ENCODE peak calls at places on chromosomes 12 and 14, in five cellular contexts. Y is thoracic aorta, X is heart left ventricle, P is right cardiac atrium, Z is dorsolateral prefrontal cortex. H is an unnamed sample.

GRCh38 chr12:25328082-25328712 is 77.5 kb upstream of the KRAS start:
- DNase-seq in Y (no peak), X (no peak), P (no peak), Z (no peak), H (no peak)

GRCh38 chr12:107847430-107847829 is 72.9 kb downstream of the ASCL4 start:
- DNase-seq in Y (no peak), X (no peak), P (no peak), Z (no peak), H (no peak)

GRCh38 chr14:61347771-61348443 is 26.5 kb downstream of the PRKCH start:
- DNase-seq in Y (no peak), X (no peak), P (no peak), Z (no peak), H (no peak)

GRCh38 chr12:92107621-92108131 is 38.0 kb downstream of the BTG1 start:
- DNase-seq in Y (no peak), X (no peak), P (no peak), Z (no peak), H (no peak)

GRCh38 chr12:44654641-44655625 is 221.2 kb downstream of the NELL2 start:
- DNase-seq in Y (no peak), X (no peak), P (peak; percentile 23), Z (no peak), H (no peak)

GRCh38 chr12:56635539-56636117 is 5.5 kb upstream of the BAZ2A start:
- DNase-seq in Y (no peak), X (no peak), P (no peak), Z (no peak), H (no peak)

GRCh38 chr12:87813476-87814234 is 215.5 kb downstream of the C12orf50 start:
- DNase-seq in Y (no peak), X (no peak), P (no peak), Z (no peak), H (no peak)

GRCh38 chr14:20429801-20430669 is 5.9 kb downstream of the KLHL33 start:
- DNase-seq in Y (no peak), X (peak; percentile 18), P (no peak), Z (no peak), H (no peak)

GRCh38 chr12:109910969-109911348 is 10.9 kb downstream of the TCHP start:
- DNase-seq in Y (no peak), X (no peak), P (no peak), Z (no peak), H (no peak)

GRCh38 chr12:19301223-19301622 is 138.1 kb upstream of the AEBP2 start:
- DNase-seq in Y (no peak), X (no peak), P (no peak), Z (no peak), H (no peak)

GRCh38 chr12:68831751-68832503 is 23.9 kb downstream of the MDM2 start:
- DNase-seq in Y (no peak), X (no peak), P (no peak), Z (no peak), H (no peak)

GRCh38 chr14:71688576-71688975 is 243.7 kb upstream of the RGS6 start:
- DNase-seq in Y (no peak), X (no peak), P (no peak), Z (no peak), H (no peak)

GRCh38 chr12:100138048-100138907 is 4.4 kb downstream of the BLTP3B start:
- DNase-seq in Y (no peak), X (no peak), P (no peak), Z (no peak), H (no peak)

GRCh38 chr12:61993734-61994345 is 266.4 kb upstream of the USP15 start:
- DNase-seq in Y (no peak), X (no peak), P (no peak), Z (no peak), H (peak; percentile 32)

GRCh38 chr14:64186231-64187129 is 107.7 kb downstream of the ESR2 start:
- DNase-seq in Y (no peak), X (no peak), P (no peak), Z (no peak), H (no peak)

GRCh38 chr12:111590552-111590951 is 8.6 kb downstream of the ATXN2 start:
- DNase-seq in Y (no peak), X (no peak), P (no peak), Z (no peak), H (no peak)

GRCh38 chr12:27284751-27285150 is 40.7 kb downstream of the STK38L start:
- DNase-seq in Y (no peak), X (no peak), P (no peak), Z (no peak), H (no peak)

GRCh38 chr12:122182887-122183587 is at the start of gene LRRC43:
- DNase-seq in Y (no peak), X (no peak), P (peak; percentile 78), Z (no peak), H (peak; percentile 50)

GRCh38 chr14:72741836-72742681 is 151.8 kb downstream of the DPF3 start:
- DNase-seq in Y (no peak), X (no peak), P (no peak), Z (no peak), H (no peak)

GRCh38 chr12:56602239-56602638 is 27.9 kb downstream of the BAZ2A start:
- DNase-seq in Y (no peak), X (no peak), P (no peak), Z (no peak), H (no peak)

GRCh38 chr12:95859344-95859816 is 628 bp downstream of the SNRPF start:
- DNase-seq in Y (no peak), X (no peak), P (no peak), Z (no peak), H (no peak)

GRCh38 chr12:84150226-84150625 is 762.4 kb downstream of the SLC6A15 start:
- DNase-seq in Y (no peak), X (no peak), P (no peak), Z (no peak), H (no peak)

GRCh38 chr12:85823436-85824179 is 12.6 kb downstream of the RASSF9 start:
- DNase-seq in Y (no peak), X (no peak), P (no peak), Z (no peak), H (no peak)

GRCh38 chr12:41073633-41074576 is 114.2 kb upstream of the PDZRN4 start:
- DNase-seq in Y (no peak), X (no peak), P (no peak), Z (no peak), H (no peak)

GRCh38 chr14:69263364-69263763 is 3.4 kb downstream of the GALNT16 start:
- DNase-seq in Y (peak; percentile 75), X (peak; percentile 60), P (peak; percentile 89), Z (no peak), H (no peak)

GRCh38 chr12:16437281-16437816 is 89.9 kb downstream of the MGST1 start:
- DNase-seq in Y (no peak), X (no peak), P (no peak), Z (no peak), H (no peak)

GRCh38 chr14:75220097-75220496 is 43.7 kb upstream of the TMED10 start:
- DNase-seq in Y (no peak), X (no peak), P (no peak), Z (no peak), H (no peak)

GRCh38 chr14:29282169-29282568 is 515.6 kb downstream of the FOXG1 start:
- DNase-seq in Y (no peak), X (no peak), P (no peak), Z (no peak), H (no peak)

GRCh38 chr12:38905480-38906351 is at the start of gene CPNE8:
- DNase-seq in Y (peak; percentile 67), X (peak; percentile 86), P (peak; percentile 95), Z (peak; percentile 37), H (no peak)

GRCh38 chr14:21498540-21499526 is 12.3 kb downstream of the METTL3 start:
- DNase-seq in Y (no peak), X (no peak), P (no peak), Z (no peak), H (peak; percentile 37)

GRCh38 chr14:23137221-23138172 is 18.4 kb upstream of the CEBPE start:
- DNase-seq in Y (no peak), X (no peak), P (no peak), Z (no peak), H (no peak)

GRCh38 chr12:100461330-100461973 is 12.2 kb upstream of the NR1H4 start:
- DNase-seq in Y (no peak), X (no peak), P (no peak), Z (no peak), H (no peak)

GRCh38 chr14:50012644-50013043 is 103.7 kb downstream of the VCPKMT start:
- DNase-seq in Y (no peak), X (no peak), P (no peak), Z (no peak), H (no peak)
- H3K27ac ChIP-seq in Y (no peak overlapping the region), X (no peak overlapping the region), P (no peak overlapping the region), Z (no peak overlapping the region), H (no peak overlapping the region)

GRCh38 chr14:101927859-101928258 is 36.5 kb upstream of the DYNC1H1 start:
- DNase-seq in Y (peak; percentile 76), X (peak; percentile 91), P (peak; percentile 96), Z (peak; percentile 46), H (peak; percentile 22)

GRCh38 chr14:101926620-101927019 is 37.8 kb upstream of the DYNC1H1 start:
- DNase-seq in Y (no peak), X (no peak), P (no peak), Z (no peak), H (no peak)

GRCh38 chr14:101929946-101930345 is 34.4 kb upstream of the DYNC1H1 start:
- DNase-seq in Y (no peak), X (no peak), P (no peak), Z (no peak), H (no peak)

GRCh38 chr14:101929096-101929495 is 35.3 kb upstream of the DYNC1H1 start:
- DNase-seq in Y (no peak), X (no peak), P (no peak), Z (no peak), H (no peak)

GRCh38 chr14:101928415-101928841 is 35.9 kb upstream of the DYNC1H1 start:
- DNase-seq in Y (no peak), X (no peak), P (no peak), Z (no peak), H (no peak)
- H3K27ac ChIP-seq in Y (peak overlapping the region; percentile 36), X (peak overlapping the region; percentile 70), P (no peak overlapping the region), Z (peak overlapping the region; percentile 65), H (no peak overlapping the region)

DNA sequence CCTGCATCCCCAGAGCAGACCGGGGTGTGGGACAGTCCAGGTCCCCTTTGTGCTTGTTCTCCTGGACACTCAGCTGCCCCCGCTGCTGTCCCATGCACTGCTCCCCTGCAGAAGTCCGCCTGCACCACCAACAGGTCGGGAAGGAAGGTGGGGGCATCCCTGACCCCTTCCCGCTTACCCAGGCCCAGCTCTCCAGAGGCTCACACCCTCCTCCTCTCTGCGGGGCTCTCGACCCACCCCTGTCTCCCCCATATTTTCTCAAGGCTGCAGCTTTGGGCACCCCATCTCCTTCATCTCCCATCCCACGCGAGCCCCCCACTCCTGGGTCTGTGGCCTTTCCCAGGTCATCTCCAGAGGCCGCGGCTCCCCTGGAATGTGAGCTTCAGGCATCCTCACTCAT is 9.4 kb downstream of the ZBTB42 start:
- DNase-seq in Y (no peak), X (no peak), P (peak; percentile 33), Z (no peak), H (no peak)
- H3K27ac ChIP-seq in Y (no peak overlapping the region), X (no peak overlapping the region), P (no peak overlapping the region), Z (no peak overlapping the region), H (no peak overlapping the region)

DNA sequence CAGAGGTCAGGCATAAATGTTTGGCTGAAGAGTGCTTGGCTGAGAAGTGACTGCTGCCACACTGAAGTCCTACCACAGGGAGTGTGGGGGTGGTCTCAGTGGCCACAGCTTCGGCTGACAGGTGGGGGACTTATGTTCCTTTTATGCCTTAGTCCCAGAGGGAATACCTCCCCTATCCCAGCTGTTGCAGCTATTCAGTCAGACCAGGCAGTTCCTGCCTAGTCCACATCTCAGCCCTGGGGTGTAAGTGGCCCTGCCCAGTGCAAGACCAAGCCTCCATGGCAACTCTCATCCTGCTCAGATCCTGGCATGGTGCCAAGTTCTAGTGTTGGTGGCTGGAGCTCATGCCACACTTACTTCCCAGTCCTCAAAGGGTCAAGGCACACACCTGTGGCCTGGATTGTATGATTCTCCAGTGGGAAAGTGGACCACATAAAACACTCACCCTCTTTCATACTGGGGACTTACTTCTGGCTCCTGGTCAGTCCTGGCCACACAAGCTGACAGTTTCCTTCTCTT is 161.3 kb upstream of the CAND1 start:
- DNase-seq in Y (no peak), X (no peak), P (no peak), Z (no peak), H (no peak)
- H3K27ac ChIP-seq in Y (no peak overlapping the region), X (no peak overlapping the region), P (no peak overlapping the region), Z (no peak overlapping the region), H (no peak overlapping the region)